ENCODE peak calls at places on chromosome 9, in nine cellular contexts. I is HCT116, G is IMR-90, C is Karpas-422, S is PC-3, E is PC-9, O is keratinocyte, D is mesenchymal stem cell, Z is osteoblast. F is an unnamed sample.

GRCh38 chr9:89463986-89464901 is 33.7 kb downstream of the SEMA4D start:
- DNase-seq in Z (peak; percentile 32), S (no peak), E (no peak), G (no peak), I (no peak), D (no peak), C (no peak), O (no peak), F (no peak)

GRCh38 chr9:108759835-108760234 is 96.0 kb downstream of the ACTL7B start:
- DNase-seq in S (no peak), O (no peak), C (no peak), D (no peak), G (no peak), Z (no peak), I (no peak), E (no peak), F (no peak)

GRCh38 chr9:99807276-99807852 is 14.3 kb upstream of the NR4A3 start:
- DNase-seq in C (peak; percentile 85), D (peak; percentile 77), S (peak; percentile 78), E (peak; percentile 65), O (no peak), I (no peak), G (peak; percentile 59), Z (peak; percentile 88), F (peak; percentile 41)

GRCh38 chr9:130215341-130216119 is 43.3 kb downstream of the NCS1 start:
- DNase-seq in C (no peak), S (no peak), E (no peak), O (no peak), D (peak; percentile 63), I (no peak), G (peak; percentile 56), Z (peak; percentile 93), F (peak; percentile 49)

GRCh38 chr9:18981471-18982245 is 51.4 kb downstream of the SAXO1 start:
- DNase-seq in S (no peak), E (no peak), G (no peak), C (no peak), O (no peak), I (no peak), D (no peak), Z (no peak), F (no peak)

GRCh38 chr9:121286973-121287721 is 19.2 kb downstream of the GSN start:
- DNase-seq in D (peak; percentile 97), G (peak; percentile 95), S (peak; percentile 96), I (peak; percentile 98), O (peak; percentile 91), E (peak; percentile 94), C (peak; percentile 56), Z (peak; percentile 96), F (peak; percentile 95)

GRCh38 chr9:91405343-91406077 is 18.1 kb downstream of the NFIL3 start:
- DNase-seq in O (no peak), E (no peak), C (no peak), G (no peak), I (no peak), Z (no peak), D (no peak), S (no peak), F (no peak)

GRCh38 chr9:90017704-90018103 is 412.9 kb downstream of the GADD45G start:
- DNase-seq in G (no peak), S (no peak), O (no peak), Z (no peak), C (no peak), E (no peak), I (no peak), D (no peak), F (no peak)

GRCh38 chr9:133777111-133777791 is 39.1 kb upstream of the SARDH start:
- DNase-seq in G (no peak), Z (no peak), S (no peak), C (no peak), I (no peak), E (no peak), O (no peak), D (no peak), F (no peak)

GRCh38 chr9:95620722-95621121 is 104.0 kb upstream of the PTCH1 start:
- DNase-seq in E (no peak), C (no peak), I (no peak), O (no peak), Z (no peak), D (no peak), G (no peak), S (no peak), F (no peak)

GRCh38 chr9:113598883-113599282 is 135.4 kb downstream of the RGS3 start:
- DNase-seq in Z (peak; percentile 83), D (peak; percentile 34), I (no peak), G (no peak), E (no peak), C (no peak), O (no peak), S (no peak), F (no peak)

GRCh38 chr9:111559000-111559610 is 34.1 kb downstream of the ZNF483 start:
- DNase-seq in I (no peak), C (no peak), S (peak; percentile 22), G (peak; percentile 69), Z (peak; percentile 69), D (no peak), E (peak; percentile 37), O (no peak), F (peak; percentile 73)

GRCh38 chr9:121184463-121184862 is 17.2 kb downstream of the RAB14 start:
- DNase-seq in Z (no peak), I (no peak), O (no peak), G (no peak), E (no peak), S (no peak), C (no peak), D (no peak), F (no peak)

GRCh38 chr9:5870691-5871090 is 20.0 kb upstream of the MLANA start:
- DNase-seq in E (no peak), C (no peak), G (no peak), S (no peak), O (no peak), Z (peak; percentile 42), I (no peak), D (no peak), F (no peak)

GRCh38 chr9:81824802-81825770 is 103.1 kb upstream of the SPATA31D4 start:
- DNase-seq in S (peak; percentile 52), G (no peak), D (no peak), I (no peak), C (no peak), Z (no peak), E (no peak), O (no peak), F (no peak)

GRCh38 chr9:113963017-113963620 is 87.0 kb downstream of the ZNF618 start:
- DNase-seq in Z (peak; percentile 87), D (peak; percentile 55), S (peak; percentile 47), E (no peak), C (peak; percentile 82), O (peak; percentile 44), G (peak; percentile 49), I (peak; percentile 22), F (peak; percentile 34)

GRCh38 chr9:70567511-70567910 is 153.1 kb upstream of the KLF9 start:
- DNase-seq in S (no peak), I (no peak), D (no peak), G (no peak), E (no peak), O (no peak), Z (peak; percentile 37), C (no peak), F (no peak)

GRCh38 chr9:9177081-9177480 is 1377.5 kb upstream of the DMAC1 start:
- DNase-seq in G (no peak), E (no peak), Z (no peak), C (no peak), S (no peak), O (no peak), I (no peak), D (no peak), F (no peak)

GRCh38 chr9:19342927-19343326 is 37.1 kb downstream of the RPS6 start:
- DNase-seq in G (no peak), S (no peak), Z (no peak), E (no peak), O (no peak), C (no peak), D (no peak), I (no peak), F (no peak)

DNA sequence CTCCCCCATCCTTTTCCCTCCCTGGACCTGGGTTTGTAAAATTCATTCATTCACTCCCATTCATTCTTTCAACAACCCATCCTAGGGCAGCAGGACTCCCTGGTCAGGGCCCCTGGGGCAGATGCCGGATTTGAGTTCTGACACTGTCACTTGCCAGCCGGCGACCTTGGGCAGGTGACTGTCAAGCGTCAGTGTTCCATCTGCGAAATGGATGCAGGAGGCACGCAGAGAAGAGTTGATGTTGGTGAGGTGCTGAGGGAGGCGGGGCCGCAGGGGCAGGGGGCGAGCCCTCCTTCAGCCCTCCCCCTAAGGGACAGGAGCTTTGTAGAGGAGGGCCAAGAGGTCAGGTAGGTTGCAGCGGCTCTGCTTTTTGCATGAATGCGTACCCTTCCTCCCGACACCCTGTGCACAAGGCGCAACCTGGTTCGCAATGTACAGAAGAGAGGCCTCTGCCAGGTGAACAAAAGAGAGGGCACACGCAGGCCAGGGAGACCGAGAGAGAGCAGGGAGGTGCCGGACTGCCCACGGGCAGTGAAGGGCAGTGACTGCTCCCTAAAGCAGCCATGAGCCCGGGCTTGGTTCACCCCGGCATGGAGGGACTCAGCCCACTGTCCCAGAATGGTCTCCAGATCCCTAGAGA is 128.1 kb downstream of the BARX1 start:
- DNase-seq in E (no peak), D (no peak), O (no peak), I (no peak), G (no peak), C (no peak), S (no peak), Z (peak; percentile 64), F (no peak)
- H2AFZ ChIP-seq in E (no peak overlapping the region), D (no peak overlapping the region), O (no peak overlapping the region), I (peak overlapping the region; percentile 65), G (peak overlapping the region; percentile 93), C (no peak overlapping the region), S (peak overlapping the region; percentile 82), Z (no peak overlapping the region), F (no peak overlapping the region)

GRCh38 chr9:136626066-136626725 is 36.5 kb upstream of the EGFL7 start:
- DNase-seq in O (no peak), E (no peak), D (no peak), I (no peak), S (no peak), G (no peak), Z (no peak), C (no peak), F (no peak)
- H2AFZ ChIP-seq in O (no peak overlapping the region), E (no peak overlapping the region), D (no peak overlapping the region), I (no peak overlapping the region), S (no peak overlapping the region), G (no peak overlapping the region), Z (no peak overlapping the region), C (no peak overlapping the region), F (no peak overlapping the region)

DNA sequence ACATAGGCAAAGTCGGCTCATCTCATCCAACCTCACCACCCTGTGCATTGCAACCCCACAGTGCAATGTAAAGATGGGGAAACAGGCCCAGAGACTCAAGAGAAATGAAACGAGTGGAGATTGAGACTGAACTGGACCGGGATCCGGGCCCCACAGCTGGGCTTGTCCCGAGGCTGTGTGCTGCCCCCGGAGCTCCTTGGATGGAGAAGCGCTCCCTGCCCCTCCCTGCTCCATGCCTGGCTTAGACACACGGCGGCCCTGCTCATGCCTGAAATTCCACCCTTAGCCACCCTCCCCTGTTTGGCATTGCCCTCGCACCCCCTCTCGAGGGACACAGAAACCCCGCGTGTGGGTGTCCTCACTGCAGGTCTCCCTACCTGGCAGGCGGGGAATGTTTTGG is 27.2 kb upstream of the FCN1 start:
- DNase-seq in I (no peak), G (no peak), E (no peak), O (no peak), Z (no peak), D (no peak), C (no peak), S (no peak), F (no peak)
- H2AFZ ChIP-seq in I (no peak overlapping the region), G (no peak overlapping the region), E (no peak overlapping the region), O (no peak overlapping the region), Z (no peak overlapping the region), D (no peak overlapping the region), C (no peak overlapping the region), S (no peak overlapping the region), F (no peak overlapping the region)

GRCh38 chr9:127585161-127585750 is 26.8 kb upstream of the STXBP1 start:
- DNase-seq in O (no peak), I (no peak), C (no peak), E (no peak), Z (no peak), G (no peak), S (no peak), D (peak; percentile 40), F (peak; percentile 47)
- H2AFZ ChIP-seq in O (no peak overlapping the region), I (no peak overlapping the region), C (no peak overlapping the region), E (no peak overlapping the region), Z (no peak overlapping the region), G (no peak overlapping the region), S (no peak overlapping the region), D (no peak overlapping the region), F (no peak overlapping the region)